ENCODE peak calls at places on chromosomes 3 and 15, in seven cellular contexts. One of them, this sample, is unnamed.

GRCh38 chr15:86572368-86572841 is 492.7 kb downstream of the AGBL1 start:
- DNase-seq in IMR-90: no peak
- DNase-seq in A549: no peak
- DNase-seq in breast epithelium: no peak
- DNase-seq in testis: no peak
- DNase-seq in sigmoid colon: no peak
- DNase-seq in heart left ventricle: peak
- DNase-seq in this sample: no peak

GRCh38 chr15:45858491-45858890 is 223.7 kb downstream of the SQOR start:
- DNase-seq in sigmoid colon: no peak
- DNase-seq in testis: no peak
- DNase-seq in A549: no peak
- DNase-seq in heart left ventricle: no peak
- DNase-seq in breast epithelium: no peak
- DNase-seq in IMR-90: no peak
- DNase-seq in this sample: no peak

GRCh38 chr3:157502916-157503620 is at the start of gene VEPH1:
- DNase-seq in A549: no peak
- DNase-seq in sigmoid colon: no peak
- DNase-seq in breast epithelium: no peak
- DNase-seq in heart left ventricle: no peak
- DNase-seq in IMR-90: peak
- DNase-seq in testis: no peak
- DNase-seq in this sample: no peak

GRCh38 chr3:73056365-73057150 is 4.9 kb upstream of the EBLN2 start:
- DNase-seq in A549: peak
- DNase-seq in heart left ventricle: no peak
- DNase-seq in sigmoid colon: no peak
- DNase-seq in testis: no peak
- DNase-seq in IMR-90: peak
- DNase-seq in breast epithelium: no peak
- DNase-seq in this sample: peak

GRCh38 chr3:65669163-65669875 is 369.4 kb downstream of the MAGI1 start:
- DNase-seq in IMR-90: peak
- DNase-seq in breast epithelium: no peak
- DNase-seq in A549: no peak
- DNase-seq in testis: no peak
- DNase-seq in sigmoid colon: no peak
- DNase-seq in heart left ventricle: no peak
- DNase-seq in this sample: no peak

GRCh38 chr3:152317956-152318355 is 49.2 kb downstream of the MBNL1 start:
- DNase-seq in testis: no peak
- DNase-seq in IMR-90: peak
- DNase-seq in A549: no peak
- DNase-seq in heart left ventricle: no peak
- DNase-seq in sigmoid colon: no peak
- DNase-seq in breast epithelium: no peak
- DNase-seq in this sample: no peak

GRCh38 chr15:101047301-101047781 is 128.2 kb downstream of the LRRK1 start:
- DNase-seq in sigmoid colon: peak
- DNase-seq in A549: no peak
- DNase-seq in breast epithelium: peak
- DNase-seq in heart left ventricle: peak
- DNase-seq in IMR-90: no peak
- DNase-seq in testis: peak
- DNase-seq in this sample: no peak

GRCh38 chr15:70362911-70363310 is 265.2 kb upstream of the TLE3 start:
- DNase-seq in heart left ventricle: peak
- DNase-seq in A549: no peak
- DNase-seq in IMR-90: peak
- DNase-seq in breast epithelium: no peak
- DNase-seq in testis: peak
- DNase-seq in sigmoid colon: peak
- DNase-seq in this sample: no peak

GRCh38 chr3:4986611-4987373 is 7.6 kb downstream of the BHLHE40 start:
- DNase-seq in breast epithelium: peak
- DNase-seq in testis: peak
- DNase-seq in sigmoid colon: peak
- DNase-seq in A549: peak
- DNase-seq in IMR-90: peak
- DNase-seq in heart left ventricle: peak
- DNase-seq in this sample: peak

GRCh38 chr3:4986175-4986610 is 7.0 kb downstream of the BHLHE40 start:
- DNase-seq in A549: no peak
- DNase-seq in testis: no peak
- DNase-seq in heart left ventricle: no peak
- DNase-seq in breast epithelium: no peak
- DNase-seq in sigmoid colon: no peak
- DNase-seq in IMR-90: peak
- DNase-seq in this sample: no peak

GRCh38 chr3:4984511-4984864 is 5.3 kb downstream of the BHLHE40 start:
- DNase-seq in IMR-90: peak
- DNase-seq in heart left ventricle: no peak
- DNase-seq in testis: no peak
- DNase-seq in A549: no peak
- DNase-seq in sigmoid colon: no peak
- DNase-seq in breast epithelium: no peak
- DNase-seq in this sample: no peak

GRCh38 chr3:4983739-4984510 is 4.7 kb downstream of the BHLHE40 start:
- DNase-seq in A549: no peak
- DNase-seq in breast epithelium: no peak
- DNase-seq in testis: no peak
- DNase-seq in heart left ventricle: peak
- DNase-seq in IMR-90: peak
- DNase-seq in sigmoid colon: no peak
- DNase-seq in this sample: peak

DNA sequence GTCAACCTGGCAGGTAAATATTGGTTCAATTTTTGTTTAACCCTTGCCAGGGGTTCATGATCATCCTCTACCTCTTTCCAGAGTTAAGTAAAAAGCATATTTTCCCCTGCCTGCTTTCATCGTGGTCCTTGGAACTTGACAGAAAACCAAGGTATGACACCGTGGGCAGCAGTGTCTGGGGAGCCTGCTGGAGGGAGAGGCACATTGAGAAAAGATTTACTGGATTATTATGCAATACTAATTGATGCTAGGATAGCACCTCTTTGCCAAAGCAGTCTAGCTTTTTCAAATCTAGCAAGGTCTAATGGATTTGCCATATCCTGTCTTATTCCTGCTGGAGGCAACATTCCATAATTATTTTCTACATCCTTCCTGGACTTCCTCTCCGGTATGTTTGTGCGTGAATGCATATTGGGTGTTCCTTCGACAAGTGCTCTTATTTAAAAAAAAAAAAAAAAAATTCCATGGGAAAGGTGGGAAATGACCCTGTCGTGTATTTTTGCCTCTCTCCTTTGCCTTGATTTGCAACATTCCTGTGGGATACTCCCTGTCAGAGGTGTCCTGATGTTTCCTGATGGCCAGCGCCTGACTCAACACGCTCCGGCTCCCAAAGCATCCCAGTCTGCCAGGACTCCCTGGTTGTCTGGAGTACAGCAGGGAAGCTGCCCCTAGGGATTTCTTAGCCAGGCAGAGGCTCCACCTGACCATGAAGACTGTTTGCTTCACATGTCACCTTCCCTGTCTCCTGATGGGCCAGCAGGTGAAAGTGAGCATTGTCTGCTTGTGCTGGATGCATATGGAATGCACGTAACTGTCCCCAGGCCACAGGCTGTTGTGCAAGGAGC is 6.3 kb downstream of the BHLHE40 start:
- DNase-seq in testis: no peak
- DNase-seq in heart left ventricle: peak
- DNase-seq in sigmoid colon: no peak
- DNase-seq in A549: peak
- DNase-seq in IMR-90: peak
- DNase-seq in breast epithelium: peak
- DNase-seq in this sample: peak
- TF ChIP-seq POLR2A in testis: no peak
- TF ChIP-seq POLR2A in heart left ventricle: no peak
- TF ChIP-seq POLR2A in sigmoid colon: no peak
- TF ChIP-seq POLR2A in A549: peak
- TF ChIP-seq POLR2A in IMR-90: peak
- TF ChIP-seq POLR2A in breast epithelium: no peak
- TF ChIP-seq POLR2A in this sample: no peak

GRCh38 chr3:182369861-182370260 is 423.4 kb upstream of the ATP11B start:
- DNase-seq in sigmoid colon: no peak
- DNase-seq in heart left ventricle: no peak
- DNase-seq in IMR-90: no peak
- DNase-seq in testis: no peak
- DNase-seq in A549: no peak
- DNase-seq in breast epithelium: no peak
- DNase-seq in this sample: no peak

GRCh38 chr3:182370949-182371348 is 422.4 kb upstream of the ATP11B start:
- DNase-seq in A549: no peak
- DNase-seq in sigmoid colon: no peak
- DNase-seq in breast epithelium: no peak
- DNase-seq in testis: no peak
- DNase-seq in heart left ventricle: no peak
- DNase-seq in IMR-90: no peak
- DNase-seq in this sample: no peak

GRCh38 chr3:182366746-182367145 is 426.6 kb upstream of the ATP11B start:
- DNase-seq in A549: no peak
- DNase-seq in testis: no peak
- DNase-seq in sigmoid colon: no peak
- DNase-seq in heart left ventricle: no peak
- DNase-seq in IMR-90: no peak
- DNase-seq in breast epithelium: no peak
- DNase-seq in this sample: no peak

GRCh38 chr3:182364323-182364722 is 429.0 kb upstream of the ATP11B start:
- DNase-seq in IMR-90: no peak
- DNase-seq in testis: no peak
- DNase-seq in A549: no peak
- DNase-seq in heart left ventricle: no peak
- DNase-seq in breast epithelium: no peak
- DNase-seq in sigmoid colon: no peak
- DNase-seq in this sample: no peak

DNA sequence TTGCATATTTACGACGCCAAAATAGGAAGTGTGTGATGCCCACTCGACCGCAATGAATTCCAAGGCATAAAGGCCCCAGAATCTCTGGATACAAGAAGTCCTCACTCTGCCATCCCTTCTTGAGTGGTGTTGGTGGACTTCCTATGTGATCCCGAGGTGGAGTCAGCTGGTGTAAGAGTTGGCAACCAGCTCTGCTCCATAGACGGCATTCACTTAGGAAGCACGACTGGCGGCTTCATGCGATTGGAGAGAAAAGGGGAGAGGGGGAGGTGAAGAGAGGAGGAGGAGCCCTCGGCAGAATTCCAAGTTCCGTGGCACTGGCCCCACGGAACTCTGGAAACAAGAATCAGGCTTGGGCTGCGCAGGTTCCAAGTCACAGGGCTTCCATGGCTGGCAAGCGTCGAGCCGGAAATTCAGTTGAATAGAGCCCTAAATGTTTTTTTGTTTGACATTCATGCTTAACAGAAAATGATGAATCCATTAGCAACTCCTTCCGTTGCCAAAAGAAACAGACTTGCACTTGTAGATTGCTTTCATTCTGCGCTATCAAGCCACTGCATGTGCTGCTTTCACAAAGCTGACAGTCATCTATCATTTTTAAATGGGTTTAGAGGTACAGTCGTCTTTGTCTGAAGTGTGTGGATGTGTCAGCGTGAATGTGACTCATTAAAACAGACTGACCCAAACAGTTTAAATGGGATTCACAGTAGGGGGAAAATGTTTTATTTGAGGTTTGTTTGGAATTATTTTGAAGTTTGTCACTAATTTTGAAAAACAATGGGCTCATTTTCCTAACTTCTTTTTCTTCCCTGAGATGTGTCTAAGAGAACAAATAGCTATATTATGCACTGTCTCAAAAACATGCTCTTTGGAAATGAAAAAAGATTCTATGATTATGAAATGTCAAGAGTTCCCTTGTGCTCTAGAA is 428.3 kb upstream of the ATP11B start:
- DNase-seq in sigmoid colon: peak
- DNase-seq in testis: peak
- DNase-seq in IMR-90: no peak
- DNase-seq in breast epithelium: no peak
- DNase-seq in A549: no peak
- DNase-seq in heart left ventricle: no peak
- DNase-seq in this sample: no peak
- H3K4me3 ChIP-seq in sigmoid colon: no peak
- H3K4me3 ChIP-seq in testis: peak
- H3K4me3 ChIP-seq in IMR-90: no peak
- H3K4me3 ChIP-seq in breast epithelium: peak
- H3K4me3 ChIP-seq in A549: no peak
- H3K4me3 ChIP-seq in heart left ventricle: no peak
- H3K4me3 ChIP-seq in this sample: no peak

DNA sequence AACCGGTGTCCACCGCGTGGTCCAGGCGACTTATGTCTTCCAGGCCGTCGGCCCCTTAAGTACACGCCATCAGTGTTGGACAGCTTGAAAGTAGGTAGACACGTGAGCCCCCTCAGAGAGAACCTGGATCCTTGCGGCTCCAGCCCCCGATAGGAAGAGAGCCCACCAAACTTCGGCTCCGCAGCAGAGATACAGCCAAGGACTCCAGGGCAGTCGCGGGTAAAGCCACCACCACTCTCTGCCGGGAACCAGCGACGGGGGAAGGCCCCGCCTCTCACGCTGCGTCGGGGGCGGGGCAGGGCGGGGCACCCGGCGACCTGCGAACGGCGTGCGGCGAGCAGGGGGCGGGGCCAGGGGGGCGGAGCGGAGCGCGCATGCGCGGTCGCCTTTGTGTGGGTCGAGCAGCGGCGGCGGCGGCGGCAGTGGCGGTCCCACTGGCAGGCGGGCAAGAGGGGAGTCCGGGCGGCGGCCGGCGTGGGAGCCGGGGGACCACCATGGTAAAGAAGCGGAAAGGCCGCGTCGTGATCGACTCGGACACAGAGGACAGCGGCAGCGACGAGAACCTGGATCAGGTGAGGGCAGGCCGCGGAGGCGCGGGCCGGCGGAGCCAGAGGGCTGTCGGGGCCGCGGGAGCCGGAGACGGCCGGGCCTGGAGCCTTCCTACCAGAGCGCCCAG is at the start of gene RTF1:
- DNase-seq in breast epithelium: peak
- DNase-seq in sigmoid colon: peak
- DNase-seq in heart left ventricle: peak
- DNase-seq in testis: peak
- DNase-seq in IMR-90: peak
- DNase-seq in A549: peak
- DNase-seq in this sample: peak
- TF ChIP-seq POLR2A in breast epithelium: no peak
- TF ChIP-seq POLR2A in sigmoid colon: no peak
- TF ChIP-seq POLR2A in heart left ventricle: peak
- TF ChIP-seq POLR2A in testis: no peak
- TF ChIP-seq POLR2A in IMR-90: peak
- TF ChIP-seq POLR2A in A549: peak
- TF ChIP-seq POLR2A in this sample: peak

DNA sequence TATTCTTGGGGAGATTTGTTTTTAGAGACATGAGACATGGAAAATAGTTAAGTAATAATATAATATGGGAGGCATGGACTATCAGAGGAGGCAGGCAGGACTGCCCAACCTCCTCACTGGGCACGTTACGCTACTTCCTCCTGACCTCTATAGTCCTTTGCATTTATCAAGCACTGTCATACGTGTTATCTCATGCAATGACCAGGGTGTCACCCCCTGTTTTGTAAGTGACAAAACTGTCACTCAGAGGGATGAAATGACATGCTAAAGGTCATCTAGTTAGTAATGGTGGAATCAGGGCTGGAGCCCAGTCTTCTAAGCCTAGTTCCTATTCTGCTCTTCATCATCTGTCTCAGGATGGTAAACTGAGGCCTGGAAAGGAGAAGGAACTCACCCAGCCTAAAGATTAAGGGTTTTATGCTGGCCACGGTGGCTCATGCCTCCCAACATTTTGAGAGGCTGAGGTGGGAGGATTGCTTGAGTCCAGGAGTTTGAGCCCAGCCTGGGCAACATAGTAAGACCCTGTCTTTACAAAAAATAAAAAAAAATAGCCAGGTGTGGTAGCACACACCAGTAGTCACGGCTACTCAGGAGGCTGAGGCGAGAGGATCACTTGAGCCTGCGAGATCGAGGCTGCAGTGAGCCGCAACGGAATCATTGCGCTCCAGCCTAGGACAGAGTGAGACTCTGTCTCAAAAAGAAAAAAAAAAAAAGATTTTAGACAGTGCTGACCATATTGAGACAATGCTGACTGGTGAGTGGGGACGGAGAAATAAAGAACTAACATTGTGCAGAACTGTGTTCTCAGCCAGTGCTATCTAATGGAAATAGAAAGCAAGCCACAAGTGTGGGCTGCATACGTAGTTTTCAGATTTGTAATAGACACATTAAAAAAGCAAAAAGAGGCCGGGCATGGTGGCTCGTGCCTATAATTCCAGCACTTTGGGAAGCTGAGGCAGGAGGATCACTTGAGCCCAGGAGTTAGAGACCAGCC is 67.0 kb downstream of the ST6GAL1 start:
- DNase-seq in testis: no peak
- DNase-seq in A549: no peak
- DNase-seq in heart left ventricle: no peak
- DNase-seq in IMR-90: no peak
- DNase-seq in sigmoid colon: no peak
- DNase-seq in breast epithelium: no peak
- DNase-seq in this sample: no peak
- H3K4me3 ChIP-seq in testis: no peak
- H3K4me3 ChIP-seq in A549: no peak
- H3K4me3 ChIP-seq in heart left ventricle: no peak
- H3K4me3 ChIP-seq in IMR-90: no peak
- H3K4me3 ChIP-seq in sigmoid colon: no peak
- H3K4me3 ChIP-seq in breast epithelium: no peak
- H3K4me3 ChIP-seq in this sample: no peak

This sample was measured in NB4.